ENCODE peak calls at places on chromosome 12, in nine cellular contexts. X is CD8-positive, alpha-beta T cell; L is AG10803; H is lower lobe of right lung; I is pancreas; U is WERI-Rb-1; R is astrocyte of the spinal cord; F is neural progenitor cell; W is cardiac muscle cell. A is an unnamed sample.

GRCh38 chr12:34597548-34598351 is 575.5 kb downstream of the ALG10 start:
- DNase-seq in H (peak), X (no peak), L (no peak), I (peak), W (no peak), U (no peak), F (no peak), R (no peak), A (peak)

GRCh38 chr12:112013601-112014402 is 576 bp downstream of the ERP29 start:
- DNase-seq in R (peak), F (peak), H (peak), X (peak), L (peak), W (peak), U (peak), I (peak), A (peak)

GRCh38 chr12:3604281-3604680 is 113.3 kb downstream of the PRMT8 start:
- DNase-seq in H (no peak), W (no peak), R (no peak), I (no peak), X (no peak), L (no peak), U (no peak), F (peak), A (no peak)

GRCh38 chr12:123062682-123063426 is 82.4 kb downstream of the ARL6IP4 start:
- DNase-seq in L (peak), U (no peak), W (no peak), X (no peak), F (no peak), R (peak), H (peak), I (no peak), A (no peak)

GRCh38 chr12:72295744-72296143 is 23.6 kb downstream of the TRHDE start:
- DNase-seq in L (no peak), U (no peak), R (peak), X (no peak), H (no peak), I (no peak), F (no peak), W (no peak), A (no peak)

GRCh38 chr12:116135209-116135930 is 142.1 kb downstream of the MED13L start:
- DNase-seq in I (no peak), U (no peak), L (peak), W (no peak), F (no peak), H (no peak), X (no peak), R (peak), A (no peak)

GRCh38 chr12:627285-627684 is 36.0 kb downstream of the NINJ2 start:
- DNase-seq in R (no peak), W (no peak), I (no peak), U (no peak), F (no peak), X (no peak), H (no peak), L (no peak), A (no peak)

GRCh38 chr12:31210104-31210503 is 115.8 kb downstream of the SINHCAF start:
- DNase-seq in U (no peak), W (no peak), F (no peak), R (no peak), L (no peak), H (no peak), X (no peak), I (no peak), A (no peak)

GRCh38 chr12:109347579-109347978 is at the start of gene MYO1H:
- DNase-seq in I (no peak), L (no peak), H (no peak), W (no peak), F (no peak), U (no peak), R (no peak), X (no peak), A (no peak)

GRCh38 chr12:503111-503761 is 43.5 kb downstream of the B4GALNT3 start:
- DNase-seq in W (peak), H (peak), R (no peak), I (no peak), X (no peak), U (peak), L (no peak), F (no peak), A (peak)

GRCh38 chr12:103930787-103931536 is 752 bp downstream of the HSP90B1 start:
- DNase-seq in L (peak), R (peak), I (peak), X (no peak), F (peak), W (peak), H (peak), U (peak), A (no peak)

DNA sequence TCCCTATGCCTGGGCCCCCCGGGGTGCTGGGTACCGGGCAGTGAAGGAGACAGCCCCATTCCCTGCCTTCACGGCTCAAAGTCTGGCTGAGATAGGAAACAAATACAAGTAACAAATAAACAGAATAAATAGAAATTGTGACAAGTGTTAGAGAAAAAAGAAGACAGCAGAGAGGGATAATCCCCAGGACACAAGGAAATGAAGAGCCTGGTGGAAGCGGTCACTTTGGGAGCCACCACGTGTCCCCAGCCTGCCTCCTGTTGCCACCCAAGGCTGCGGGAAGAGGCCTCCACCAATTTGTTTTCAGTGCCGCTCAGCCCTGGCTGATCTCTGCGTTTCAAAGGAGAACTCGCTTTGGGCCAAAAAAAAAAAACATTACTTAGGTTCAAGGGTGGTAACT is 31.2 kb downstream of the RBM19 start:
- DNase-seq in W (no peak), L (no peak), H (no peak), X (no peak), F (no peak), I (no peak), U (no peak), R (no peak), A (no peak)
- H3K4me3 ChIP-seq in W (no peak), L (no peak), H (no peak), X (no peak), F (no peak), I (no peak), U (no peak), R (no peak), A (no peak)

DNA sequence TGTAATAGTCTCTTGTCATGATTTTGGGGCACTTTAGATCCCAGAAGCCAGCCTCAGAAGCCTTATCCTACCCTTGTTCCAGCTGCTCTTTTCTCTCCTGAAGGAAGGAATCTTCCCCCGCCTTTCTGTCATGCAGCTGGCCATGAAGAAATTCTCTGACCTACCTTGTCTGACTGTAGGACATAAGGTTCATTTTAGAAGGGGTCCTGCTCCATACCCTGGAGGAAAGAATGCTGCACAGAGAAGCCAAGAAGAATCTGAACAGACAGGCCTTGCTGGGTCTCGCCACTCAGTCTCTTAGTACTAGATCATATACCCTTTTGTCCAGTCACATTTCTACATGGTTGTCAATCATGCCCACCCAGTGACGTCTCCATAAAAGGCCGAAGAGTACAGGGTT is 6.2 kb upstream of the TMCC3 start:
- DNase-seq in L (no peak), H (no peak), W (no peak), U (no peak), X (no peak), R (no peak), I (no peak), F (no peak), A (no peak)
- TF ChIP-seq CTCF in L (no peak), H (no peak), W (no peak), U (no peak), X (no peak), R (no peak), I (no peak), F (no peak), A (no peak)

GRCh38 chr12:6311822-6312528 is 1.5 kb downstream of the PLEKHG6 start:
- DNase-seq in U (no peak), W (no peak), I (no peak), H (no peak), R (no peak), F (no peak), L (no peak), X (no peak), A (no peak)
- H3K4me3 ChIP-seq in U (no peak), W (no peak), I (no peak), H (no peak), R (no peak), F (no peak), L (no peak), X (no peak), A (no peak)

DNA sequence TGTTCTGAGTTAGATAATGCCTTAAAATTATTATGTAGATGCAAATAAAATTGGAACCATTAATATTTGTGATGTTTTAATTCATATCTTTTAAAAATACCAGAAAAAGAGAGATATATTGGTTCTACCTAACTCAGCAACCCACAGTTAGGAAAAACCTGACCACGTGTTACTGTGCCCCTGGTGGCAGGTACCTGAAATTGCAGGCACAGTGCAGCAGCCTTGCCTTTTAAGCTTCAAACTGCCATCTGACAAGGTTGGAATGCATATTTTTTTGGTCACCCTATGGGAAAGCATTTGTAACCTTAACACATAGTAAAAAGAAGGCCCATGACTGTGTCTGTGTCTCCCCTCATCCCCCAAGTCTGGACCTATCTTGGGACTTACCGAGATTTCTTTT is 109.4 kb upstream of the NOS1 start:
- DNase-seq in U (no peak), H (no peak), I (no peak), X (no peak), F (no peak), W (no peak), R (no peak), L (no peak), A (no peak)
- TF ChIP-seq CTCF in U (peak), H (peak), I (no peak), X (no peak), F (peak), W (no peak), R (peak), L (peak), A (no peak)

GRCh38 chr12:53299101-53299453 is 418 bp upstream of the MYG1 start:
- DNase-seq in F (no peak), W (no peak), H (peak), R (peak), I (no peak), L (peak), X (no peak), U (no peak), A (no peak)
- H3K4me3 ChIP-seq in F (peak), W (peak), H (peak), R (peak), I (peak), L (peak), X (peak), U (no peak), A (peak)

A was measured in RWPE2.